ENCODE peak calls at places on chromosomes 16 and 17, in four cellular contexts. U is H54, A is breast epithelium, O is A549. R is an unnamed sample.

GRCh38 chr17:59366040-59366757 is 34.7 kb downstream of the YPEL2 start:
- DNase-seq in U (no peak), O (no peak), A (no peak), R (no peak)

GRCh38 chr17:76266244-76266938 is 1.2 kb downstream of the UBALD2 start:
- DNase-seq in O (peak; percentile 52), U (no peak), A (no peak), R (peak; percentile 36)

GRCh38 chr16:35792516-35793285 is 2333.3 kb downstream of the TP53TG3F start:
- DNase-seq in A (no peak), U (no peak), O (no peak), R (no peak)

GRCh38 chr17:29048440-29049360 is 5.8 kb downstream of the PIPOX start:
- DNase-seq in U (no peak), O (no peak), A (no peak), R (no peak)

GRCh38 chr17:33927732-33928133 is 327.4 kb upstream of the CCL2 start:
- DNase-seq in A (no peak), U (peak; percentile 30), O (peak; percentile 10), R (no peak)

GRCh38 chr17:60151355-60151754 is 1.6 kb downstream of the CA4 start:
- DNase-seq in U (no peak), O (no peak), A (no peak), R (no peak)

GRCh38 chr17:28395968-28396367 is 10.0 kb downstream of the SLC46A1 start:
- DNase-seq in A (no peak), O (no peak), U (no peak), R (no peak)

GRCh38 chr16:24639769-24640168 is 89.7 kb upstream of the TNRC6A start:
- DNase-seq in A (no peak), U (no peak), O (no peak), R (no peak)

GRCh38 chr17:1532836-1533602 is 16.6 kb upstream of the INPP5K start:
- DNase-seq in O (no peak), U (no peak), A (no peak), R (no peak)

GRCh38 chr17:18257747-18258355 is 687 bp downstream of the FLII start:
- DNase-seq in A (peak; percentile 77), O (peak; percentile 92), U (peak; percentile 100), R (peak; percentile 54)

DNA sequence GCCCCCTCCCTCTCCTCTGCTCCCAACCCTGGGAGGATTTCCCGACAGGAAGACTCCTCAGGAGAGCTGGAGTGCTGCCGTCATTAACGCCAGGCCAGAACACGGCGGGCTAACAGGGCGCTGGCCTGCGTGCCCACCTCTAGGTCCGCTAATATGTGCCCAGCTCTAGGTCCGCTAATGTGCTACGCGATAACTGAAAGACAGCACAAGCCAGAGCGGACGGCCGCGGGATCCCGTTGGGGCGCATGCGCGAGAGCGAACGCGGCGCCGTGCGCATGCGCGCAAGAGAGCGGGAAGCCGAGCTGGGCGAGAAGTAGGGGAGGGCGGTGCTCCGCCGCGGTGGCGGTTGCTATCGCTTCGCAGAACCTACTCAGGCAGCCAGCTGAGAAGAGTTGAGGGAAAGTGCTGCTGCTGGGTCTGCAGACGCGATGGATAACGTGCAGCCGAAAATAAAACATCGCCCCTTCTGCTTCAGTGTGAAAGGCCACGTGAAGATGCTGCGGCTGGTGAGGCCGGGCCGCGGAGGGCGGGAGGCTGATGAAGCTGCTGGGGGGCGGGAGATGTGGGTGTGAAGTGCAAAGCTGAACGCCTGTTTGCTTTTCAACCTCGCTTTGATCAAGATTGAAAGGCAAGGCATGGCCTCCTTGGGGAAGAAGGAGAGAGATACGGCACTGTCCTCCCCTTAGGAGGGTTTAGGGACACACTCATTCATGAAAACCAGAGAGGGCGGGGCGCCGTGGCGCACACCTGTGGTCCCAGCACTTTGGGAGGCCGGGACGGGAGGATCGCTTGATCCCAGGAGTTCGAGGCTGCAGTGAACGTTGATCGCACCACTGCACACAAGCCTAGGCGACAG is at the start of gene CKLF:
- DNase-seq in O (peak; percentile 92), U (peak; percentile 93), A (peak; percentile 84), R (peak; percentile 82)
- TF ChIP-seq POLR2A in O (peak; percentile 80), U (peak; percentile 83), A (peak; percentile 55), R (peak; percentile 82)

GRCh38 chr17:78379134-78379497 is 667 bp downstream of the PGS1 start:
- DNase-seq in A (no peak), O (no peak), U (no peak), R (no peak)

GRCh38 chr17:78377858-78378224 is 608 bp upstream of the PGS1 start:
- DNase-seq in O (no peak), U (no peak), A (no peak), R (no peak)

GRCh38 chr17:78376161-78376560 is 2.3 kb upstream of the PGS1 start:
- DNase-seq in A (no peak), O (no peak), U (no peak), R (no peak)

GRCh38 chr17:78380370-78380769 is 1.9 kb downstream of the PGS1 start:
- DNase-seq in A (no peak), O (no peak), U (no peak), R (no peak)

DNA sequence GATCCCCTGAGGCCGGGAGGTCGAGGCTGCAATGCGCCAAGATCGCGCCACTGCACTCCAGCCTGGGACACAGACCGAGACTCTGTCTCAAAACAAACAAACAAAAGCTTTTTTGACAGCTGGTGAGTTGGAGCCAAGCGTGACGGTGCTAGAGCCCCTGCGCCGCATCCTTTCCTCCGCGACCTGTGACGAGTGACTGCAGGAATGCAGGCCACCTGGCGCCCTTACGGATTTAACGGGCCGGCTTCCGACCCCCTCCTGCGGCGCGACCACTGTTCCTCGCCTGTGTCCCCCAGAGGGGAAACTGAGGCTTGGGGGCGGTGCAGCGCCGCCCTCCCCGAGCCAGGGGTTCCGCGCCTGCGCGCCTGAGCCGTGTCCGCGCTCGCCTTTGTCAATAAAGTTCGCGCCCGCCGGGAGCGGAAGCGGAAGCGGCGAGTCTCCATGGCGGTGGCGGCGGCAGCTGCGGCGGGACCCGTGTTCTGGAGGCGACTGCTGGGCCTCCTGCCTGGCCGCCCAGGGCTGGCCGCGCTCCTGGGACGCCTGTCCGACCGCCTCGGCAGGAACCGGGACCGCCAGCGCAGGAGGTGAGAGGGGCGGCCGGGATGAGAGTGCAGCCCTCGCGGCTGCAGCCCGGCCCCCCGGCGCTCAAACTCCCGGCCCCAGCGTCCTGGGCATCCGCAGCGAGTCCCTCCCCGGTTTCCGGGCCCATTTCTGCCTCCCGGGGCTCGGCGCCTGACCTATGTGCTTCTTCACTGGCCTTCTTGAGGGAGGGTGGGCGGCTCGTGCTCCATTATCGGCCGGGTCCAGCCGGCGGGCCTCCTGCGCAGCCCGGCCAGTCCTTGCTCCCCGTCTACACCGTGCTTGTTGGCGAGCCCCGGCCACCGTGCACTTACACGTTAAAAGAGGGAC is at the start of gene PGS1:
- DNase-seq in U (no peak), O (peak; percentile 76), A (peak; percentile 79), R (peak; percentile 65)
- TF ChIP-seq POLR2A in U (peak; percentile 92), O (peak; percentile 91), A (peak; percentile 16), R (peak; percentile 75)

DNA sequence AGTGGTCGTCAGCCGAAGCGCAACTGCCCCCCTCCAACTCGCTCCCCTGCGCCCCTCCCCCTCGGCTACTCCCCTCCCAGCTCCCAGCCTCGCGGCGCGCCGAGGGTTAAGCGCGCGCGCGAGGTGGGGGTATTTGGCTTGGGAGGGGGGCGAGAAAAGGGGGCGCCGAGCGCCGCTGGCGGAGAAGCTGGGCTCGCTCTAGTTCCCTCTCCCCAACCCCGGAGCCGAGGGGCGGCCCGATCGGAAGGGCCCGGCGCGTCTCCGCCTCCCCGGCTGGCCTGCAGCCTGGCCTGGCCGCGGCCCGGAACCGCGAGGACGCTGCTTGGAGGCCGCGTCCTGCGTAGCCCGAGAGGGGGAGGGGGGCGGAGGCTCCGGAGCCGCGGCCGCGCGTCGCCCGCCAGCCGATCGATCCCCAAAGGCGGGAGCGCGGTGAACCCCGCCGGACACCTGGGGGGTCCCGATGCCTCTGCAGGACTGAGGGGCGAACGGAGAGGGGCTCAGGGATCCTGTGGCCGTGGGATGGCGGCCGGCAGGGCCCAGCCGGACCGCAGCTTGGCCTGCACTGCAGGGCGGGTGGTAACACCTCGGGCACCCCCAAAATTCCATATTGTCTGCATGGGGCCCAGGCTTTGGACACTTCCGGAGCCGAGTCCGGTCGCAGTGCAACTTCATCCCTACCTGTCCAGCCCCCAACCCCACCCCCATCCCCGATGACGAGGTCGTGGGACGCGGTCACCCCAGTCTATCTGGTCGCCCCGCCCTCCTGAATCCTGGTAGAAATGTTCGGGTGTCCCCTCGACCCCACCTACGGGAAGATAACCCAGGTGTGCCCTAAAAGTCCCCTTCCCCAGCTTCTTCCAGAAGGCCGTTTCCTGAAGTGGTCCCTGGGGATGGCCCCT is 4.9 kb upstream of the CBX4 start:
- DNase-seq in O (peak; percentile 73), A (no peak), U (peak; percentile 72), R (no peak)
- TF ChIP-seq POLR2A in O (peak; percentile 63), A (no peak), U (peak; percentile 62), R (no peak)

GRCh38 chr16:29826342-29826695 is 6.1 kb downstream of the MVP start:
- DNase-seq in A (no peak), O (no peak), U (no peak), R (no peak)

GRCh38 chr16:29824589-29825144 is 4.4 kb downstream of the MVP start:
- DNase-seq in U (no peak), O (peak; percentile 68), A (no peak), R (no peak)

GRCh38 chr16:29820730-29821662 is 734 bp downstream of the MVP start:
- DNase-seq in A (no peak), U (no peak), O (peak; percentile 77), R (peak; percentile 61)

GRCh38 chr16:29821663-29822115 is 1.4 kb downstream of the MVP start:
- DNase-seq in U (no peak), A (no peak), O (peak; percentile 74), R (no peak)

DNA sequence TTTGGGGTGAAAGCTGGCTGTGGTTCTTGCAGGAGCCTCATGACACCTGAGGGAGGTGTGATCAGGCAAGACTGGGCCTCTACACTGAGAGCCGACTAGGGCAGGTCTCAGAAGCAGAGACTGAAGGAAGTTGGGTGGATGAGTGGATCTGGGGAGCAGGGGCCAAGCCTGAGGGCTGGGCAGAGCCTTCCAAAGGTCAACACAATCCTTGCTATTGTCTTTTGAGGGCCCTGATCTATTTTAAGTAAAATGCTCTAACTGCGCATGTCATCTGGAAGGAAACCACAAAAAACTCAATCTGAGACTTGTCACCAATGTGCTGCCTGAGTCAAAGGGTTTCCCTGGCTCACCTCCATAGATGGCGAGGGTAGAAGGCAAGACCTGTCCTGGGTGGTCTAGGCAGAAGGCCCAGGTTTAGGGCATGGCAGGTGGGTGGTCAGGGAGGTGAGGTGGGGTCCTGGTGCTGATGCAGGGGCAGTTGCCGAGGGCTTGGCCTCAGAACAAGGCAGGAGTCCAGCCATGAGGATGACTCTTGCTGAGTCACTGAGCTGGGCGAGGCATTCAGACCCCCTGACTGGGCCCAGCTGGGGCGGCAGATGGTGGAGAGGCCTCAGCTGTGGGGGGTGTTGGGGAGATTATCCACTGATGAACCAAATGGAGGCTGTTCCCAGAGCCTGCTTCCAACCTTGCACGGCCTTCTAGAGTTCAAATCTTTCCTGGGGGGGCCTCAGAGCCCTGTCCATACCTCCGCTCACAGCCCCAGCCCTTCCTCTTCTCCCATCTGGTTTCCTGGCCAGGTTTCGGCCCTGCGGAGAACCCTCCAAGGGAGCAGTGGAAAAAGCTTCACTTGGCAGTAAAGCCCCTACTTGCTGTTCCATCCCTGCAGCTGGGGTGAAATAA is 5.1 kb downstream of the MVP start:
- DNase-seq in U (peak; percentile 78), O (peak; percentile 78), A (no peak), R (no peak)
- TF ChIP-seq POLR2A in U (no peak), O (no peak), A (no peak), R (no peak)

GRCh38 chr16:2482181-2483107 is 7.5 kb downstream of the TBC1D24 start:
- DNase-seq in O (no peak), U (no peak), A (peak; percentile 74), R (peak; percentile 66)
- TF ChIP-seq POLR2A in O (no peak), U (no peak), A (no peak), R (no peak)

GRCh38 chr17:41549596-41550039 is 21.5 kb upstream of the KRT19 start:
- DNase-seq in U (no peak), O (no peak), A (no peak), R (no peak)
- TF ChIP-seq POLR2A in U (no peak), O (no peak), A (no peak), R (no peak)